ENCODE peak calls at places on chromosomes 7 and 10, in six cellular contexts. U is IMR-90, M is body of pancreas, K is heart left ventricle, Z is tibial artery, X is A549. C is an unnamed sample. For H3K9me3, the result is how much of the 10 kb centered on the place peaks cover.

GRCh38 chr7:139811106-139811505 is 18.0 kb upstream of the TBXAS1 start:
- DNase-seq in U (peak), Z (no peak), M (no peak), X (no peak), K (no peak), C (no peak)

GRCh38 chr7:3120513-3120912 is 76.8 kb upstream of the CARD11 start:
- DNase-seq in Z (no peak), X (no peak), M (no peak), U (no peak), K (no peak), C (no peak)

GRCh38 chr7:127996253-127997071 is 34.8 kb downstream of the LRRC4 start:
- DNase-seq in K (no peak), X (no peak), M (no peak), U (no peak), Z (no peak), C (no peak)

GRCh38 chr10:113788604-113789083 is 37.2 kb downstream of the PLEKHS1 start:
- DNase-seq in M (peak), Z (peak), K (no peak), X (peak), U (peak), C (no peak)

GRCh38 chr7:81014266-81014665 is 95.4 kb upstream of the SEMA3C start:
- DNase-seq in X (no peak), U (peak), K (no peak), M (no peak), Z (no peak), C (no peak)

GRCh38 chr7:38932509-38933168 is 23.6 kb upstream of the VPS41 start:
- DNase-seq in X (peak), K (peak), Z (peak), U (peak), M (peak), C (no peak)

GRCh38 chr10:79004311-79004710 is 64.5 kb upstream of the ZMIZ1 start:
- DNase-seq in Z (no peak), M (no peak), X (no peak), U (no peak), K (no peak), C (no peak)

GRCh38 chr7:117395743-117396142 is 31.6 kb downstream of the ASZ1 start:
- DNase-seq in X (no peak), M (no peak), U (peak), Z (no peak), K (no peak), C (no peak)

GRCh38 chr10:70898687-70899086 is 10.3 kb upstream of the PCBD1 start:
- DNase-seq in X (no peak), U (no peak), M (no peak), Z (no peak), K (no peak), C (no peak)

GRCh38 chr7:96104984-96105383 is 216.9 kb downstream of the SLC25A13 start:
- DNase-seq in M (no peak), K (no peak), U (no peak), X (no peak), Z (no peak), C (no peak)

GRCh38 chr7:157590526-157590925 is 253.7 kb downstream of the DNAJB6 start:
- DNase-seq in U (no peak), X (no peak), K (no peak), M (no peak), Z (no peak), C (no peak)

GRCh38 chr7:96184783-96185182 is 137.1 kb downstream of the SLC25A13 start:
- DNase-seq in M (no peak), Z (no peak), U (no peak), X (no peak), K (no peak), C (no peak)

GRCh38 chr7:17142831-17143541 is 155.5 kb upstream of the AHR start:
- DNase-seq in X (no peak), M (no peak), U (peak), K (no peak), Z (no peak), C (no peak)

GRCh38 chr10:103204353-103205255 is 11.5 kb upstream of the NT5C2 start:
- DNase-seq in X (peak), K (no peak), M (peak), Z (no peak), U (peak), C (no peak)

GRCh38 chr10:6204341-6205191 is 1.8 kb downstream of the PFKFB3 start:
- DNase-seq in U (peak), M (peak), Z (peak), X (peak), K (peak), C (peak)

GRCh38 chr7:50339990-50340500 is 35.5 kb downstream of the IKZF1 start:
- DNase-seq in M (no peak), K (no peak), Z (no peak), X (no peak), U (no peak), C (peak)

GRCh38 chr10:105017116-105017515 is 376.0 kb downstream of the SORCS3 start:
- DNase-seq in X (no peak), M (no peak), U (no peak), Z (no peak), K (no peak), C (no peak)

GRCh38 chr10:28722065-28722803 is 44.9 kb downstream of the BAMBI start:
- DNase-seq in X (peak), U (peak), M (peak), K (peak), Z (peak), C (peak)

GRCh38 chr10:21372651-21373410 is 152.7 kb downstream of the SKIDA1 start:
- DNase-seq in M (peak), X (peak), K (peak), Z (peak), U (peak), C (peak)

GRCh38 chr7:151069841-151070572 is 10.6 kb downstream of the FASTK start:
- DNase-seq in Z (no peak), U (no peak), X (no peak), M (no peak), K (no peak), C (no peak)

GRCh38 chr7:134908289-134908688 is 78.0 kb upstream of the AGBL3 start:
- DNase-seq in U (peak), K (no peak), X (no peak), M (no peak), Z (no peak), C (no peak)

GRCh38 chr7:134907639-134908038 is 78.7 kb upstream of the AGBL3 start:
- DNase-seq in M (no peak), K (no peak), U (no peak), X (no peak), Z (no peak), C (peak)

GRCh38 chr7:134907000-134907399 is 79.3 kb upstream of the AGBL3 start:
- DNase-seq in M (no peak), X (no peak), U (no peak), K (no peak), Z (no peak), C (no peak)

GRCh38 chr7:134903073-134903790 is 83.1 kb upstream of the AGBL3 start:
- DNase-seq in M (no peak), Z (peak), K (no peak), U (no peak), X (no peak), C (no peak)

GRCh38 chr7:134905375-134905774 is 80.9 kb upstream of the AGBL3 start:
- DNase-seq in X (no peak), U (peak), K (peak), Z (peak), M (peak), C (peak)
- TF ChIP-seq CTCF in X (no peak), U (peak), K (no peak), Z (peak), M (no peak), C (no peak)

GRCh38 chr7:101848168-101848951 is 30.9 kb downstream of the CUX1 start:
- DNase-seq in M (no peak), U (no peak), X (no peak), K (no peak), Z (no peak), C (no peak)
- H3K9me3 ChIP-seq in M (under half), U (under half), X (under half), K (under half), Z (under half), C (under half)

GRCh38 chr10:126384269-126384873 is 3.9 kb downstream of the ADAM12 start:
- DNase-seq in U (peak), Z (no peak), K (no peak), M (no peak), X (peak), C (no peak)

GRCh38 chr10:126391162-126391880 is 3.0 kb upstream of the ADAM12 start:
- DNase-seq in U (peak), K (no peak), M (peak), X (no peak), Z (no peak), C (no peak)

GRCh38 chr10:126387931-126388911 is at the start of gene ADAM12:
- DNase-seq in U (peak), Z (peak), M (peak), K (peak), X (peak), C (peak)

GRCh38 chr10:126390324-126390723 is 2.0 kb upstream of the ADAM12 start:
- DNase-seq in M (no peak), K (no peak), U (no peak), X (no peak), Z (no peak), C (no peak)

DNA sequence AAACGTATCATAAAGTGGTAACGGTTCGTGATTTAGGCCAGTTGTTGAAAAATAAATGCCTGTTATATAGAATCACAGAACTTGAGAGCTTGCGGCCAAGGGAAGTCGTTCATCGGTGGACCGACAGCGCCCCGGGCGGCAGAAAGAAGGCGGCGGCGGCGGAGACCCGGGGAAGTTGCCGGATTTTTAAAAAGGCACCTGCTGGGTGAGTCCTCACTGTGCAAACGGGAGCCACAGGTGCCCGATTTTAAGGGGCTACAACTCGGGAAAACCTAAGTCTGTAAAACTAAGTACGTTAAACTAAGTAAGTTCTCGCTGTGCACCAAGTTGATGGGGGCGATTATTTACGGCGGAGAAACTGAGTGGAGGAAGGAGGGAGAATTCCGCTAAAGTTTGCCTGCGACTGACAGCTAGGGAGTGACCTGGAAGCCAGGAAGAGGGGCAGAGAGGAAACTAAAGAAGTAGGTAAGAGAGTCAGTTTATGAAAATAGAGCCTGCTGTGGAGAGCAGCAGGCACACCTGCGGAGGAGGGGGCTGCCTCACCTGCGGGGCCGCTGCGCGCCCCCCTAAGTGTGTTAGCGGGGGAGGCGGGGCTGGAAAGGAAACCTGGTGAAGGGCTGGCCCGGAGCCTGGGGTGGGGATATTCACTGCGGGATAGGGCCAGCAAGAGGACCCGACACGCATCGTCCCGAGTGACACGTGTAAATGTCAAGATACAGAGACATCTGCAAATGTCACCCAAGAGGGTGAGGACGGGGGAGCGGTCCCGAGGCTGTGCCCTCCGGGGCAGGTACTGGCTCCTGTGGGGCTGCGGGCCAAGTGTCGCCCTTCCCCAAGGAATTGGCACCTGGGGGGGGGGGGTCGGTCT is 1.0 kb downstream of the ADAM12 start:
- DNase-seq in X (peak), U (peak), Z (peak), K (peak), M (peak), C (peak)
- TF ChIP-seq CTCF in X (peak), U (peak), Z (peak), K (peak), M (peak), C (peak)

DNA sequence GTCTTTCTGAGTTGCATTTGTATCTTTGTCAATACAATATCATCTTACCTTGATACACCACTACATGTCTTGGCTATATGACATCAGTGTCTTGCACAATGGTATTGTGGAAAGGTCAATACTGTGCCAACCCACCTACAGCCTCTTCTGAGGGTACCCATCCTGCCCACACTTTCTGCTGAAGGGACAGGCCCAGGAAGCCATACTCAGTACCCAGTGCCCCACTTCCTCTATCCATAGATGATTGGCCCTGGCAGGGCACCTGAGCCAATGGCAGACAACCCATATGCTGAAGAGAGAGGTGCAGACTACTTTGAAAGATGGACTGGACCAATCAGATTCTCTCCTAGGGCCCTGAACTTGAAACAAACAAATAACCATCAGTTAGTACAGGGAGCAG is 152.0 kb upstream of the ADO start:
- DNase-seq in U (no peak), K (no peak), M (no peak), X (no peak), Z (no peak), C (no peak)
- H3K9me3 ChIP-seq in U (under half), K (under half), M (under half), X (under half), Z (under half), C (under half)

DNA sequence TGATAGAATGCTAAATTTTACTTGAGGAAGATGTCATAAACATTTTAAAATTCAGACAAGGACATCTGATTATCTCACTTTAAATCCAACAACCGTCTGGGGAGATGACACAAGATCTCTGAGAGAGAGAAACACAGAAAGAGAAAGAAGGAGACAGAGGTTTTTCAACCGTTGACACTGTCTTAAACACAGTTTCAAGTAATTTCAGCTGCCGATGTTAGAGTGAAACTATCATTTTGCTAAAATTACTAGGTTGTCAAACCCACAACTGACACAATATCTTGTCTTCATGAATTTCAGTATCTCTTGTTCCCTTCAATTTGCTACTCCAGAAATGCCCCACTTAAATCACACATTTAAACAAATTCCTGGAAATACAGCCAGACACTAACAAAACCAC is 174.8 kb downstream of the RAPGEF5 start:
- DNase-seq in Z (no peak), U (no peak), M (no peak), K (no peak), X (no peak), C (no peak)
- TF ChIP-seq CTCF in Z (no peak), U (no peak), M (no peak), K (no peak), X (no peak), C (no peak)